ENCODE peak calls at places on chromosomes 7 and 10, in five cellular contexts. Q, Y, W, D and A are unnamed samples.

GRCh38 chr7:85023066-85023687 is 163.7 kb downstream of the SEMA3D start:
- DNase-seq in Q (no peak), Y (peak; percentile 16), W (peak; percentile 63), D (peak; percentile 46), A (peak; percentile 36)

GRCh38 chr7:148503900-148504487 is 86.6 kb upstream of the C7orf33 start:
- DNase-seq in Q (no peak), Y (no peak), W (peak; percentile 30), D (no peak), A (no peak)

GRCh38 chr10:29023678-29024077 is 265.2 kb upstream of the LYZL1 start:
- DNase-seq in Q (no peak), Y (no peak), W (no peak), D (no peak), A (peak; percentile 6)

GRCh38 chr10:5812283-5813090 is 747 bp downstream of the GDI2 start:
- DNase-seq in Q (no peak), Y (peak; percentile 55), W (peak; percentile 75), D (peak; percentile 40), A (peak; percentile 39)

GRCh38 chr7:35755711-35756110 is 45.1 kb upstream of the SEPTIN7 start:
- DNase-seq in Q (no peak), Y (no peak), W (no peak), D (no peak), A (no peak)

GRCh38 chr7:64183126-64183742 is 23.8 kb upstream of the ZNF735 start:
- DNase-seq in Q (no peak), Y (peak; percentile 27), W (no peak), D (peak; percentile 22), A (peak; percentile 18)

GRCh38 chr10:92241158-92241500 is 49.7 kb downstream of the CPEB3 start:
- DNase-seq in Q (no peak), Y (peak; percentile 42), W (peak; percentile 79), D (peak; percentile 11), A (peak; percentile 21)

GRCh38 chr7:156131881-156132280 is 319.6 kb upstream of the SHH start:
- DNase-seq in Q (no peak), Y (no peak), W (no peak), D (no peak), A (no peak)

GRCh38 chr10:127855584-127855881 is 37.2 kb downstream of the CLRN3 start:
- DNase-seq in Q (no peak), Y (no peak), W (no peak), D (no peak), A (no peak)

GRCh38 chr7:25456467-25457171 is 228.3 kb upstream of the NPVF start:
- DNase-seq in Q (no peak), Y (peak; percentile 62), W (peak; percentile 6), D (peak; percentile 38), A (no peak)

GRCh38 chr10:115844592-115844991 is 428.4 kb downstream of the GFRA1 start:
- DNase-seq in Q (no peak), Y (peak; percentile 58), W (no peak), D (peak; percentile 55), A (no peak)

GRCh38 chr10:29734980-29735627 is 100.3 kb upstream of the SVIL start:
- DNase-seq in Q (no peak), Y (peak; percentile 65), W (peak; percentile 75), D (peak; percentile 78), A (peak; percentile 59)

GRCh38 chr7:88789480-88790064 is 6.0 kb downstream of the TEX47 start:
- DNase-seq in Q (no peak), Y (no peak), W (peak; percentile 31), D (no peak), A (peak; percentile 48)

GRCh38 chr10:132873395-132873794 is 69.0 kb downstream of the CFAP46 start:
- DNase-seq in Q (no peak), Y (no peak), W (no peak), D (no peak), A (no peak)

GRCh38 chr7:108613147-108613948 is 43.7 kb downstream of the DNAJB9 start:
- DNase-seq in Q (no peak), Y (no peak), W (peak; percentile 62), D (no peak), A (peak; percentile 73)

GRCh38 chr10:118807512-118808305 is 52.9 kb upstream of the CACUL1 start:
- DNase-seq in Q (no peak), Y (no peak), W (no peak), D (no peak), A (no peak)

GRCh38 chr10:19828278-19829049 is 12.2 kb downstream of the PLXDC2 start:
- DNase-seq in Q (no peak), Y (peak; percentile 53), W (peak; percentile 62), D (peak; percentile 22), A (no peak)

GRCh38 chr7:44971188-44971907 is 7.5 kb downstream of the MYO1G start:
- DNase-seq in Q (no peak), Y (no peak), W (no peak), D (no peak), A (no peak)

DNA sequence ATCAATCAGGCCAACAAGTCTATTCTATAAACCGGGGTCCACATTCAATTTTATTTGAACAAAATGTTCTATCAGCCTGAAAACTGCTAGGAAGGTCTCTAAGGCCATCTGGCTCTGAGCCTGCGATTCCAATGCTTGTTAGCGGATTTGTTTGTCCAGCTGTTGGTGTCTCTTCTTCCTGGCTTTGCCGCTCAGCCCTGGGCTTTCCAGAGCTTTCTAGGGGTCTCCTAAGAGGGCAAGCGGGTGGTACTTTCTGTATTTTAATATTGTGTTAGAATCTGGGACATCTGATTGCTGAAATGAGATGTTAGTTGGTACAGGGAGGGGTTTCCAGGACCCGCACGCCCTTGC is 136.6 kb downstream of the VIPR2 start:
- DNase-seq in Q (no peak), Y (no peak), W (no peak), D (no peak), A (peak; percentile 91)
- H3K4me1 ChIP-seq in Q (no peaks in the 10 kb centered on the region), Y (no peaks in the 10 kb centered on the region), W (peaks cover 11% of the 10 kb centered on the region), D (peaks cover 9% of the 10 kb centered on the region), A (peaks cover 12% of the 10 kb centered on the region)

GRCh38 chr7:73738612-73739386 is at the start of gene ABHD11:
- DNase-seq in Q (peak; percentile 91), Y (peak; percentile 97), W (peak; percentile 97), D (peak; percentile 97), A (peak; percentile 97)

GRCh38 chr7:73738220-73738611 is 386 bp downstream of the ABHD11 start:
- DNase-seq in Q (no peak), Y (peak; percentile 50), W (peak; percentile 74), D (no peak), A (peak; percentile 68)

GRCh38 chr7:73736885-73737284 is 1.7 kb downstream of the ABHD11 start:
- DNase-seq in Q (no peak), Y (peak; percentile 13), W (no peak), D (no peak), A (no peak)

GRCh38 chr7:73739387-73739767 is 775 bp upstream of the ABHD11 start:
- DNase-seq in Q (no peak), Y (peak; percentile 34), W (no peak), D (no peak), A (no peak)

DNA sequence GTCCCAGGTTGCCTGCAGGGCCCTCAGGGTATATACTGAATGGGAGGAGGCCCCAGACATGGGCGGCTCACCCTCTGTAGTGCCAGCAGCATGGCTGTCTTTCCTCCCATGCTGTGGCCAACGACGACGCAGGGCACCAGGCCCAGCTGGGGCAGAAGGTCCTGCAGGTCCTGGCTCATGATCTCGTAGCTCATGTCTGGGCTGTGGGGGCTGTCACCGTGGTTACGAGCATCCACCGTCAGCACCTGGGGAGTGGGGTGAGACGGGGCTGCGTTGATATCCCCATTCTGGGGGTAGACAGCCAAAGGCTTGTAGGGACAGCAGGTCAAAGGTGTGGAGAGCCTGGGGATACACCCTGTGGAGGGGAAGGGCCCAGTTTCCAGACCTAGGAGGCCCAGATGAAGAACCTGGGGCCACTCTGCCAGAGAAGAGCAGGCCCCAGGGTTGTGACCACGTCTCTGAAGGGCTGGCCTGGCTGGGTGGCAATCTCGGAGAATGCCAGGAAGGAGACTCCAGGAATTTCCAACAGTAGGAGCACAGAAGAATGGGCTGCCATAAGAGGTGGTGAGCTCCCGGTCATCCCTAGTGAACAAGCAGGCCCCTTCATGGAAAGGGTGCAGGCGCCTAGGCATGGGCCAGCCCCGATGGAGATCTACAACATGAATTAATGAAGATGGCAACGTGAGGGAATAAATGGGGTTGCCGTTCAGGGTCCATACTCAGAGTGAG is 947 bp downstream of the ABHD11 start:
- DNase-seq in Q (no peak), Y (peak; percentile 18), W (no peak), D (no peak), A (no peak)
- H3K4me1 ChIP-seq in Q (peaks cover 23% of the 10 kb centered on the region), Y (peaks cover 7% of the 10 kb centered on the region), W (peaks cover 22% of the 10 kb centered on the region), D (peaks cover 22% of the 10 kb centered on the region), A (peaks cover 10% of the 10 kb centered on the region)

GRCh38 chr10:71978476-71978875 is 14.3 kb downstream of the CHST3 start:
- DNase-seq in Q (no peak), Y (no peak), W (peak; percentile 55), D (no peak), A (no peak)

GRCh38 chr10:71973777-71974488 is 9.7 kb downstream of the CHST3 start:
- DNase-seq in Q (no peak), Y (no peak), W (no peak), D (no peak), A (no peak)

GRCh38 chr10:71975087-71975890 is 11.1 kb downstream of the CHST3 start:
- DNase-seq in Q (no peak), Y (peak; percentile 85), W (no peak), D (peak; percentile 59), A (peak; percentile 40)

GRCh38 chr10:71974489-71975011 is 10.4 kb downstream of the CHST3 start:
- DNase-seq in Q (no peak), Y (peak; percentile 71), W (no peak), D (no peak), A (peak; percentile 80)

DNA sequence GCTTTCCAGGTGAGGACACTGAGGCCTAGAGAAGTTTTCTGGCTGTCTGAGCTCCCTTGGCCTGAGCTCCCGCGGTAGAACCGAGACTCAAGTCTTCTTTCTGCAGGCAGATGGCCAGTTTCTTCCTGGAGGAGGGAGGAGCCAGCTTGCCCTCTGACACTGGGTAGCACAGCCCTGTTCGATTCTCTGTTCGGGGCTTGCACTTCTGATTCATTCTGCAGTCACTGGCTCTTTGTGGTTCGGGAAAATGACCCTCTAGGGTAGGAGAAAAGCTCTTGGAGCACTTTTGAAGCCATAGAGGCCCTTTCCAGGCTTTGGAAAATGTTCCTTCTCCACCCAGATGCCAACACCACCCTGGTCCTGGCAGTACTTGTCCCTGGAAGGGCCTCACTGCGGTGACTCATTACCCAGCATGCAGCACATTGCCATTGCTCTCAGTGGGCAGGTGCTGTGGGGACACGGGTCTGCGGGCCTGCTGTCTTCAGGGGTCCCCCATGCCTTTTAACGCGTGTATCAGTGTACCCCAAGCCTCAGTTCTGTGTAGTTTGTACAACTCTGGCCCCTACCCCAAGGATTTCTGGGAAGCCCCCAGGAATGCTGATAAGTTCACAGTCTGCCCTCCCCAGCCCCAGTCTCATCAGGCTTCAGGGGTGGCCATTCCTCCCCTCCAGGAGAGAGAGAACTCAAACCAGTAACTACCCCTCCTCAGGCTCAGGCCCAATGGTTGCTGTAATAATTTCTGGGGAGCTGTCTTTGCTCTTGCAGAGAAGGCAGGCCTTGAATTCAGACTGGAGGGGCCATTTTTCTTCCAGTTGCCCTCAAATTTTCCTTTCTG is 11.9 kb downstream of the CHST3 start:
- DNase-seq in Q (no peak), Y (peak; percentile 88), W (no peak), D (no peak), A (peak; percentile 39)
- H3K4me1 ChIP-seq in Q (peaks cover 89% of the 10 kb centered on the region), Y (peaks cover 59% of the 10 kb centered on the region), W (peaks cover 33% of the 10 kb centered on the region), D (peaks cover 100% of the 10 kb centered on the region), A (peaks cover 39% of the 10 kb centered on the region)

GRCh38 chr10:27603104-27603503 is 99.0 kb downstream of the RAB18 start:
- DNase-seq in Q (no peak), Y (no peak), W (no peak), D (no peak), A (no peak)

GRCh38 chr10:27601519-27601918 is 97.4 kb downstream of the RAB18 start:
- DNase-seq in Q (no peak), Y (no peak), W (no peak), D (no peak), A (no peak)

GRCh38 chr10:27600915-27601314 is 96.8 kb downstream of the RAB18 start:
- DNase-seq in Q (no peak), Y (no peak), W (no peak), D (no peak), A (peak; percentile 15)

GRCh38 chr10:27601937-27602538 is 97.9 kb downstream of the RAB18 start:
- DNase-seq in Q (no peak), Y (no peak), W (no peak), D (no peak), A (no peak)

GRCh38 chr10:27599546-27599945 is 95.4 kb downstream of the RAB18 start:
- DNase-seq in Q (no peak), Y (no peak), W (no peak), D (no peak), A (no peak)
- H3K4me1 ChIP-seq in Q (no peaks in the 10 kb centered on the region), Y (no peaks in the 10 kb centered on the region), W (no peaks in the 10 kb centered on the region), D (no peaks in the 10 kb centered on the region), A (peaks cover 11% of the 10 kb centered on the region)